ENCODE peak calls at places on chromosomes 4 and X, in nine cellular contexts. V is A172; E is GM12865; M is NCI-H510A; R is OCI-LY7; T is activated CD4-positive, alpha-beta T cell treated with anti-CD3 and anti-CD28 coated beads, Interleukin-2, amount 50 U/mL, for 1 hour; A is NCI-H1436; X is fibroblast of gingiva; J is stimulated activated CD4-positive, alpha-beta T cell treated with anti-CD3 and anti-CD28 coated beads, Interleukin-2, amount 100 ng/mL, for 48 hours. G is an unnamed sample.

GRCh38 chrX:21840199-21840557 is 761 bp downstream of the MBTPS2 start:
- DNase-seq in E (peak), R (peak), V (peak), M (no peak), X (no peak), A (no peak), J (peak), T (no peak), G (peak)

GRCh38 chr4:143581331-143581961 is 67.9 kb downstream of the SMARCA5 start:
- DNase-seq in T (no peak), R (peak), M (no peak), E (no peak), V (no peak), J (no peak), X (no peak), A (peak), G (no peak)

GRCh38 chr4:8655411-8656184 is 63.0 kb downstream of the CPZ start:
- DNase-seq in J (no peak), E (no peak), X (no peak), M (no peak), A (no peak), T (no peak), V (no peak), R (no peak), G (no peak)

GRCh38 chr4:989722-990471 is 3.1 kb downstream of the IDUA start:
- DNase-seq in R (no peak), M (no peak), T (no peak), J (no peak), E (no peak), A (no peak), X (no peak), V (no peak), G (no peak)

GRCh38 chr4:176927664-176928063 is 134.9 kb upstream of the VEGFC start:
- DNase-seq in X (peak), M (no peak), J (no peak), V (peak), T (no peak), E (no peak), R (no peak), A (no peak), G (no peak)

GRCh38 chrX:20217906-20218305 is 48.8 kb downstream of the RPS6KA3 start:
- DNase-seq in X (no peak), V (no peak), R (no peak), T (no peak), A (no peak), E (no peak), J (no peak), M (no peak), G (no peak)

GRCh38 chrX:15299945-15300851 is 15.2 kb downstream of the ASB11 start:
- DNase-seq in M (no peak), A (no peak), E (peak), X (peak), J (no peak), R (peak), T (no peak), V (peak), G (peak)

GRCh38 chr4:66639361-66639760 is 905.9 kb downstream of the CENPC start:
- DNase-seq in A (no peak), T (no peak), E (no peak), X (peak), R (no peak), M (no peak), J (no peak), V (no peak), G (no peak)

GRCh38 chrX:151974336-151975227 is at the start of gene GABRE:
- DNase-seq in T (no peak), M (no peak), X (peak), V (no peak), E (no peak), R (no peak), A (no peak), J (no peak), G (no peak)

GRCh38 chr4:19689511-19689910 is 562.2 kb upstream of the SLIT2 start:
- DNase-seq in X (peak), A (no peak), V (peak), M (no peak), R (no peak), E (no peak), T (no peak), J (no peak), G (no peak)

GRCh38 chr4:165293061-165293460 is 34.4 kb upstream of the MSMO1 start:
- DNase-seq in M (no peak), J (no peak), E (no peak), X (no peak), V (no peak), R (no peak), A (no peak), T (no peak), G (no peak)

GRCh38 chrX:16484338-16484737 is 165.6 kb upstream of the S100G start:
- DNase-seq in V (peak), A (no peak), R (no peak), J (peak), E (peak), T (no peak), X (peak), M (no peak), G (no peak)

GRCh38 chrX:133924548-133924947 is 60.8 kb downstream of the GPC3 start:
- DNase-seq in E (no peak), J (no peak), V (no peak), A (no peak), R (no peak), M (no peak), T (no peak), X (no peak), G (no peak)

GRCh38 chrX:49079489-49080428 is at the start of gene WDR45:
- DNase-seq in T (peak), A (peak), R (peak), M (peak), V (peak), J (peak), X (peak), E (peak), G (peak)

GRCh38 chr4:115343171-115343570 is 229.8 kb upstream of the NDST4 start:
- DNase-seq in T (no peak), M (no peak), R (no peak), E (no peak), V (no peak), X (no peak), A (no peak), J (no peak), G (no peak)

GRCh38 chrX:20718592-20718991 is 451.9 kb upstream of the RPS6KA3 start:
- DNase-seq in X (no peak), A (no peak), T (no peak), V (no peak), R (no peak), E (no peak), J (no peak), M (no peak), G (no peak)

GRCh38 chr4:10620935-10621488 is 63.6 kb downstream of the CLNK start:
- DNase-seq in E (no peak), V (no peak), J (no peak), X (no peak), A (no peak), M (peak), R (no peak), T (no peak), G (no peak)

GRCh38 chrX:90026730-90027129 is 105.0 kb downstream of the TGIF2LX start:
- DNase-seq in E (no peak), V (no peak), M (no peak), A (no peak), R (no peak), J (no peak), T (no peak), X (no peak), G (no peak)

GRCh38 chr4:73984736-73985527 is 3.1 kb downstream of the PPBP start:
- DNase-seq in R (no peak), E (no peak), V (no peak), X (no peak), M (no peak), T (no peak), J (no peak), A (no peak), G (no peak)

GRCh38 chr4:38949416-38950051 is 81.9 kb downstream of the FAM114A1 start:
- DNase-seq in J (no peak), E (peak), A (no peak), R (peak), V (peak), X (peak), T (peak), M (no peak), G (peak)

GRCh38 chr4:151195801-151196200 is 81.2 kb upstream of the PRSS48 start:
- DNase-seq in X (peak), R (no peak), E (no peak), V (peak), A (no peak), T (no peak), J (no peak), M (no peak), G (no peak)

GRCh38 chr4:176896211-176896610 is 103.5 kb upstream of the VEGFC start:
- DNase-seq in X (no peak), R (no peak), E (no peak), V (no peak), J (no peak), M (no peak), T (no peak), A (no peak), G (no peak)

GRCh38 chrX:45621356-45622041 is 420.8 kb upstream of the DIPK2B start:
- DNase-seq in X (peak), J (peak), A (no peak), M (no peak), V (peak), E (peak), T (no peak), R (no peak), G (no peak)

GRCh38 chr4:24768006-24768405 is 27.4 kb upstream of the SOD3 start:
- DNase-seq in T (no peak), X (no peak), J (no peak), R (no peak), E (peak), M (peak), A (no peak), V (no peak), G (no peak)